ENCODE peak calls at places on chromosome 2, in five cellular contexts. B, K, P, I and J are unnamed samples.

GRCh38 chr2:109339519-109339991 is 210.6 kb downstream of the SH3RF3 start:
- DNase-seq in B (peak), K (no peak), P (no peak), I (peak), J (peak)

GRCh38 chr2:238380785-238381184 is 45.9 kb upstream of the ASB1 start:
- DNase-seq in B (peak), K (no peak), P (no peak), I (no peak), J (no peak)

GRCh38 chr2:177900091-177900490 is 172.5 kb downstream of the PDE11A start:
- DNase-seq in B (no peak), K (no peak), P (no peak), I (no peak), J (no peak)

GRCh38 chr2:80073134-80073561 is 231.4 kb downstream of the LRRTM1 start:
- DNase-seq in B (peak), K (no peak), P (peak), I (no peak), J (no peak)

GRCh38 chr2:238313289-238313990 is 6.9 kb upstream of the TRAF3IP1 start:
- DNase-seq in B (no peak), K (peak), P (no peak), I (no peak), J (no peak)

GRCh38 chr2:207825033-207825957 is 55.6 kb upstream of the FZD5 start:
- DNase-seq in B (no peak), K (no peak), P (no peak), I (no peak), J (no peak)

GRCh38 chr2:234679766-234680687 is 183.1 kb upstream of the ARL4C start:
- DNase-seq in B (peak), K (peak), P (no peak), I (no peak), J (no peak)

GRCh38 chr2:7169631-7170030 is 252.4 kb downstream of the RNF144A start:
- DNase-seq in B (no peak), K (no peak), P (no peak), I (no peak), J (no peak)

GRCh38 chr2:239425496-239426098 is 24.8 kb upstream of the HDAC4 start:
- DNase-seq in B (no peak), K (no peak), P (no peak), I (no peak), J (no peak)

GRCh38 chr2:199841409-199841808 is 9.6 kb downstream of the FTCDNL1 start:
- DNase-seq in B (no peak), K (no peak), P (no peak), I (no peak), J (no peak)

GRCh38 chr2:10839813-10840212 is 27.2 kb upstream of the PDIA6 start:
- DNase-seq in B (peak), K (no peak), P (no peak), I (no peak), J (no peak)

GRCh38 chr2:71783815-71784214 is 330.5 kb downstream of the DYSF start:
- DNase-seq in B (no peak), K (no peak), P (no peak), I (no peak), J (no peak)

GRCh38 chr2:74911061-74911460 is 47.4 kb upstream of the POLE4 start:
- DNase-seq in B (no peak), K (no peak), P (no peak), I (no peak), J (no peak)

GRCh38 chr2:152453129-152453642 is 118.2 kb downstream of the FMNL2 start:
- DNase-seq in B (peak), K (no peak), P (no peak), I (no peak), J (no peak)

GRCh38 chr2:143900006-143900405 is 619.9 kb downstream of the ZEB2 start:
- DNase-seq in B (no peak), K (no peak), P (no peak), I (no peak), J (no peak)

GRCh38 chr2:70826696-70827330 is 6.4 kb upstream of the CLEC4F start:
- DNase-seq in B (no peak), K (no peak), P (no peak), I (no peak), J (no peak)

GRCh38 chr2:73593676-73594075 is 48.5 kb downstream of the NAT8 start:
- DNase-seq in B (peak), K (no peak), P (no peak), I (no peak), J (no peak)

GRCh38 chr2:138175066-138175465 is 210.8 kb downstream of the HNMT start:
- DNase-seq in B (no peak), K (no peak), P (no peak), I (no peak), J (no peak)

GRCh38 chr2:204051476-204051875 is 114.9 kb downstream of the ICOS start:
- DNase-seq in B (no peak), K (no peak), P (no peak), I (no peak), J (no peak)

GRCh38 chr2:140348826-140349225 is 1568.6 kb upstream of the NXPH2 start:
- DNase-seq in B (no peak), K (no peak), P (no peak), I (no peak), J (no peak)

GRCh38 chr2:903223-903900 is 47.3 kb upstream of the SNTG2 start:
- DNase-seq in B (no peak), K (no peak), P (no peak), I (no peak), J (no peak)

GRCh38 chr2:219664041-219664440 is 36.6 kb downstream of the SLC4A3 start:
- DNase-seq in B (no peak), K (no peak), P (no peak), I (no peak), J (peak)

GRCh38 chr2:61044596-61044995 is 21.1 kb upstream of the SANBR start:
- DNase-seq in B (no peak), K (no peak), P (no peak), I (no peak), J (no peak)

GRCh38 chr2:147045113-147045512 is 799.7 kb upstream of the ACVR2A start:
- DNase-seq in B (peak), K (no peak), P (peak), I (peak), J (no peak)

GRCh38 chr2:7673843-7674242 is 756.6 kb downstream of the RNF144A start:
- DNase-seq in B (no peak), K (no peak), P (no peak), I (no peak), J (no peak)

GRCh38 chr2:3966470-3966869 is 263.1 kb downstream of the DCDC2C start:
- DNase-seq in B (no peak), K (no peak), P (no peak), I (no peak), J (no peak)

GRCh38 chr2:53633441-53633840 is 134.2 kb upstream of the CHAC2 start:
- DNase-seq in B (peak), K (no peak), P (no peak), I (no peak), J (no peak)

GRCh38 chr2:40488927-40489677 is 37.2 kb upstream of the SLC8A1 start:
- DNase-seq in B (peak), K (no peak), P (no peak), I (no peak), J (no peak)

GRCh38 chr2:101440127-101440738 is 34.7 kb downstream of the RFX8 start:
- DNase-seq in B (peak), K (no peak), P (no peak), I (no peak), J (no peak)

GRCh38 chr2:215736653-215737290 is 276.6 kb downstream of the MREG start:
- DNase-seq in B (peak), K (no peak), P (no peak), I (no peak), J (no peak)

GRCh38 chr2:9641641-9642040 is 10.8 kb upstream of the YWHAQ start:
- DNase-seq in B (no peak), K (no peak), P (no peak), I (no peak), J (no peak)

GRCh38 chr2:142876423-142876822 is 1.0 kb upstream of the KYNU start:
- DNase-seq in B (peak), K (no peak), P (no peak), I (no peak), J (no peak)
- H3K27ac ChIP-seq in B (no peak), K (no peak), P (no peak), I (no peak), J (no peak)

GRCh38 chr2:84885111-84885510 is 4.2 kb upstream of the TRABD2A start:
- DNase-seq in B (no peak), K (no peak), P (no peak), I (no peak), J (no peak)

GRCh38 chr2:84891355-84892010 is 10.6 kb upstream of the TRABD2A start:
- DNase-seq in B (no peak), K (no peak), P (no peak), I (no peak), J (no peak)

GRCh38 chr2:84888401-84889276 is 7.8 kb upstream of the TRABD2A start:
- DNase-seq in B (peak), K (no peak), P (peak), I (no peak), J (no peak)

GRCh38 chr2:84886791-84887190 is 5.9 kb upstream of the TRABD2A start:
- DNase-seq in B (no peak), K (no peak), P (no peak), I (no peak), J (no peak)

GRCh38 chr2:84889332-84889731 is 8.4 kb upstream of the TRABD2A start:
- DNase-seq in B (no peak), K (no peak), P (no peak), I (no peak), J (no peak)
- H3K4me3 ChIP-seq in B (no peak), K (peak), P (peak), I (no peak), J (peak)

GRCh38 chr2:25714740-25715139 is 41.4 kb upstream of the DTNB start:
- DNase-seq in B (peak), K (no peak), P (no peak), I (no peak), J (no peak)
- TF ChIP-seq CTCF in B (no peak), K (no peak), P (no peak), I (no peak), J (no peak)

GRCh38 chr2:119430023-119430498 is 1.6 kb upstream of the TMEM37 start:
- DNase-seq in B (no peak), K (no peak), P (no peak), I (no peak), J (peak)
- H3K27ac ChIP-seq in B (no peak), K (no peak), P (no peak), I (no peak), J (no peak)

DNA sequence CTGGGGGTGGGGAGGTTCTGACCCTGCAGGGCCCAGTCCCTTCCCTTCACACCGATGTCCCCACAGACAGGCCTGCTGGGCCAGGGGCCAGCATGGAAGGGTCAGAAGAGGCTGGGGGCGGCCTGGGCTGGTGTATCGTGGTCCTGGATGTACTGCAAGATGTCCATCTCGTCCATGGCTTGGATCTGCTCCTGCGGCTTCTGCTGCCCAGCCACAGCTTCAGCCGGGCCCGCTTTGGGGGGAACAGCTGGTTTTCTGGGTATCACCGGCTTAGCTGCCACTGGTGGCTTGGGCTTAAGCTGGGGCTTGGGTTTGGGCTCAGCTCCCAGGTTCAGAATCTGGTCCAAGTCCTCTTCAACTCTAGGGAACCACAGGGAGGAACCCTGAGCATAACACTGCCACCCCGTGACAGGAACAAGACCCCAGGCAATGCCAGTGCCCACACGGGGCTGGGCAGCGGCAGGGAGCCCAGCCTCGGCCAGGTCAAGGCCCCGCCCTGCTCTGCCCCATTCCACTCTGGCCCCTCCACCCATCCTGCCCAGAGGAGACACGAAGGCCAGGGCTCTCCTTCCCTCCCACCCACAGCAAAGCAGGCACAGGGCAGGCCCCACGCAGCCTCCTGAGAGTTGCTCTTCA is 31.9 kb downstream of the HS1BP3 start:
- DNase-seq in B (no peak), K (peak), P (no peak), I (peak), J (peak)
- H3K4me3 ChIP-seq in B (no peak), K (no peak), P (no peak), I (no peak), J (peak)